ENCODE peak calls at places on chromosomes 11 and 22, in four cellular contexts. A, U, H and L are unnamed samples.

GRCh38 chr11:13963169-13963948 is 836 bp downstream of the SPON1 start:
- DNase-seq in H (no peak), A (no peak), U (no peak), L (no peak)

GRCh38 chr22:45064313-45065268 is 54.8 kb upstream of the PHF21B start:
- DNase-seq in A (peak; percentile 13), H (no peak), U (no peak), L (no peak)

GRCh38 chr22:31945478-31945815 is 1.1 kb downstream of the YWHAH start:
- DNase-seq in U (no peak), H (no peak), A (no peak), L (no peak)

GRCh38 chr11:117230981-117231636 is 764 bp downstream of the PCSK7 start:
- DNase-seq in H (no peak), A (no peak), U (no peak), L (no peak)

GRCh38 chr11:111725621-111726020 is 40.6 kb downstream of the PPP2R1B start:
- DNase-seq in U (no peak), A (no peak), H (no peak), L (no peak)

GRCh38 chr11:123056835-123057491 is 5.0 kb downstream of the HSPA8 start:
- DNase-seq in A (no peak), H (no peak), U (no peak), L (no peak)

GRCh38 chr11:57568330-57568766 is 876 bp upstream of the UBE2L6 start:
- DNase-seq in A (no peak), U (no peak), H (peak; percentile 97), L (peak; percentile 49)

GRCh38 chr22:49691256-49691655 is 136.4 kb downstream of the BRD1 start:
- DNase-seq in A (no peak), H (no peak), U (no peak), L (no peak)

GRCh38 chr11:77776455-77776854 is 44.1 kb downstream of the RSF1 start:
- DNase-seq in A (no peak), U (peak; percentile 21), H (no peak), L (peak; percentile 29)

GRCh38 chr11:14112721-14113120 is 150.2 kb downstream of the SPON1 start:
- DNase-seq in U (no peak), A (no peak), H (no peak), L (no peak)

GRCh38 chr11:62497132-62497915 is 49.3 kb downstream of the AHNAK start:
- DNase-seq in H (no peak), U (peak; percentile 85), A (peak; percentile 13), L (peak; percentile 86)

GRCh38 chr11:89184021-89184420 is 6.3 kb downstream of the TYR start:
- DNase-seq in H (no peak), A (no peak), U (no peak), L (no peak)

GRCh38 chr11:133343951-133344350 is 188.3 kb downstream of the OPCML start:
- DNase-seq in A (no peak), H (no peak), U (no peak), L (no peak)

DNA sequence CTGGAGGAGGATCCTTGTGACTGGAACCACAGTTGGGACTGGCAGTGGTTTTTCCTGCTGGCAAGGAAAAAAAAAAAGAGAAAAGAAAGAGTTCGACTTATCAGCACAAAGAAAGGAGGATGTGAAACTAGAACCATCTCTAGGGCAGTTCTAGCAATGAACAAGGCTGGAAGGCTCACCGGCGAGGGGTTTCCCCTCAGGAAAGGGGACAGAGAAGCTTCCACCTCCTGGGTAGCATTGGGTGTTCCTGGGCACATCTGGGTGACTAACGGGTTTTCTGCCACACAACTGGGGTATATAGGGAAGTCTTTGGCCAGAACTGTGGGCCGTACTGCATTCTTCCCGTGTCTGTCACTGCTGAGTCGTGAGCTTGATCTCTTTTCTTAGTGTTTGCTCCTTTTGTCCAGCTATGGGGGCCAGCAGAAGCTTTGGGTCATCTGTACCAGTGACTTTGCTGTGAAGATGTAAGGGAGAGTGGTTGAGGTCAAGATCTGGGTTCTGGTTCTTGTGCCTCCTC is 109.4 kb upstream of the OR4B1 start:
- DNase-seq in A (no peak), H (no peak), U (no peak), L (no peak)
- TF ChIP-seq HDAC2 in A (no peak), H (no peak), U (no peak), L (no peak)

DNA sequence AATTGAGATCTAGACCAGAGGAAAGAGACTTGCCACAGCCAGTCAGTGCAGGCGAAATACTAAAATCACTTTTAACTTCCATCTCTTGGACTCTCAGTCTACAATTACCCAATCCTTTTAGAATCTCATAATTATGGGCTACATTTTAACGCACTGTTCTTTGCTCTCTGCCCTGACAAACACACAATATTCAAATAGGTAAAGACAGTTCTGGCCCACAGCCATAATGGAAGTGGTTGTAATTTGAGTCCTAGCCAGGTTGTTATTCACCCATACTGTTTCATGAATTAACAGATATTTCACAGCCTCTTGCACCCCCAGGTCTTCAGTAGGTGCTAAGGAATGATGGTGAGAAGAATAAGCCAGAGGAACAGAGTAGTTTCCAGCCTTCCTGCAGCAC is 830 bp downstream of the C11orf97 start:
- DNase-seq in H (no peak), A (no peak), U (no peak), L (peak; percentile 72)
- TF ChIP-seq HDAC2 in H (no peak), A (no peak), U (no peak), L (no peak)

DNA sequence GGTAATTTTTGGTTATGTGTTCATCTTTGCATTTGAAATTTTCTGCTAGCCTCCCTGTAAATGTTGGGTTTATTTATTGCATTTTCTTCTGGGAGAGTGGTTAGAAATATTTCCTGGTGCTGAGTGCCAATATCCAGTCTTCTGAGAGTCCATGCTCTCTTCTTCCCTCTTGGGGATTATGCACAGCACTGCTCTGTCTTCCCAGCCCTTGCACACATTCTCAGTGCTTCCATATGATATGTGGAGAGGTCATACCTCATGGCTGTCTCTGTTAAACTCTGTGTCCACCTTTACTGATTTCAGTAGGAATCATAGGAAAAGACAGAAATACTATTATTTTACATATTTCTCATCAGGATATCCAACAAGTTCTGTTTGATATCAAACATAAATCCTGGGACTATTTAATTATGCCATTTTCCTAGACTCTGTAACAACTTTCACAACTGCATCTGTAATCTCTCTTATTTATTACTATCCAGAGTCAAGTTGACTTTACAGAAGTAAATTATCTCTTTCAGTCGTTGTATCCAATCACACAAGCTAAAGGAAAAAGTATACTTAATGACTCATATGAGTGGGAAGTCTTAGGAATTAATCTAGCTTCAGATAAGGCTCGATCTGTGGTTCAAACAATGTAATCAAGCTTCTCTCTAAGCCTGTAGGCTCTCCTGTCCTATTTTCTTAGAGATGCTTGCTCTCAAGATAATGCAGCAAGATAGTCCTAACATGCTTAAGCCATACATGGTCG is 2.7 kb upstream of the NXPE1 start:
- DNase-seq in H (no peak), A (no peak), U (no peak), L (no peak)
- TF ChIP-seq HDAC2 in H (no peak), A (no peak), U (no peak), L (no peak)

DNA sequence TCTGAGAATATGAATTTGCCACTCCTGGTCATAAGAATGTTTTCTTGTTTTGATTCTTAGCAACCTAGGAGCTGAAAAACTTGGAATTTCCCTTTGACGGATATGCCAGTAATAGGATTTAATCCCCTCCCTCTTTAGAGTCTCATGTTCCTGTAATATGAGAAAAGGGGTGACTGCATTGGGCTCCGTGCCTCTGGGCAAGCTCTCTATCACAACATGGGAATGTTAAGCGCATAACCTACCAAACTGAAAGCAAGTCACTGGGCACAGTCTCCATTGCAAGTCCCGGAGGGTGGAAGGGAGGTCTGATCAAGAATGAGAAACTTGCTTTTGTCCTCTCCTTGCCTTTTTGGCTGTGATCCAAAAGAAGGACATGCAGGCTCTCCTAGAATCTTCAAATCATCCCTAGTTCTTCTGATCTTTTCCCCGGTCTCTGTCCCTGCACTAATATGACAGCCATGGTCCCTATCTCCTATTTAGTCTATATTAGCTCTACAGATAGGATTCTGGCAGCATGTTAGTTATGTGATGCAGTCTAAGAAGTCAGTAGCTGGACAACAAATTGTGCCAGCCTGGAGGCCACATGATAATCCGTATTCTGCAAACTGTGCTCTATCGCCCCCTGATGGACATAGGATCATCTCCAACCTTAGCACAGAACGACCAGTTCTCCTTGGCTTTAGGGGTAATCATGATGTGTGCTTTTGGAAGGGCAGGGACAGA is 11.7 kb downstream of the OR10D3 start:
- DNase-seq in A (peak; percentile 48), H (peak; percentile 67), U (peak; percentile 54), L (peak; percentile 50)
- TF ChIP-seq HDAC2 in A (peak; percentile 57), H (no peak), U (no peak), L (no peak)

GRCh38 chr11:74627381-74627780 is 35.0 kb downstream of the POLD3 start:
- DNase-seq in U (no peak), H (no peak), A (no peak), L (no peak)
- TF ChIP-seq HDAC2 in U (no peak), H (no peak), A (no peak), L (no peak)